ENCODE peak calls at places on chromosomes 11 and 22, in four cellular contexts. R is GM13977, F is GM04504, N is NCI-H1092 treated with DMSO at 0.1 percent for 48 hours. B is an unnamed sample.

GRCh38 chr11:101583180-101584128 is at the start of gene TRPC6:
- DNase-seq in R (no peak), F (peak), N (no peak), B (no peak)

GRCh38 chr22:46149998-46150549 is at the start of gene PPARA:
- DNase-seq in R (peak), F (peak), N (peak), B (no peak)

GRCh38 chr11:122850076-122850631 is 11.9 kb downstream of the CRTAM start:
- DNase-seq in R (no peak), F (no peak), N (no peak), B (peak)

GRCh38 chr11:106828976-106829375 is 189.3 kb downstream of the GUCY1A2 start:
- DNase-seq in R (no peak), F (no peak), N (no peak), B (no peak)

GRCh38 chr22:47245786-47246185 is 483.3 kb downstream of the TBC1D22A start:
- DNase-seq in R (no peak), F (no peak), N (no peak), B (no peak)

GRCh38 chr11:119405986-119406385 is 17.0 kb downstream of the THY1 start:
- DNase-seq in R (no peak), F (no peak), N (no peak), B (no peak)

GRCh38 chr11:76251576-76251975 is 45.3 kb upstream of the WNT11 start:
- DNase-seq in R (no peak), F (no peak), N (no peak), B (no peak)

GRCh38 chr22:47053865-47054185 is 291.4 kb downstream of the TBC1D22A start:
- DNase-seq in R (no peak), F (peak), N (no peak), B (peak)

GRCh38 chr22:41801886-41802285 is 1.4 kb downstream of the CCDC134 start:
- DNase-seq in R (no peak), F (no peak), N (no peak), B (no peak)

GRCh38 chr22:38201718-38202436 is at the start of gene MAFF:
- DNase-seq in R (peak), F (peak), N (peak), B (peak)

GRCh38 chr11:46895821-46896220 is 22.5 kb downstream of the LRP4 start:
- DNase-seq in R (no peak), F (no peak), N (peak), B (no peak)

GRCh38 chr11:10002221-10002620 is 291.8 kb downstream of the SBF2 start:
- DNase-seq in R (no peak), F (no peak), N (no peak), B (no peak)

GRCh38 chr11:48170176-48170839 is 46.3 kb upstream of the OR4B1 start:
- DNase-seq in R (no peak), F (no peak), N (no peak), B (no peak)

GRCh38 chr22:43270314-43270908 is 72.8 kb downstream of the SCUBE1 start:
- DNase-seq in R (peak), F (no peak), N (no peak), B (no peak)

GRCh38 chr11:64694821-64695365 is 28.1 kb downstream of the NRXN2 start:
- DNase-seq in R (peak), F (no peak), N (peak), B (no peak)

GRCh38 chr11:34869425-34869824 is 46.8 kb downstream of the APIP start:
- DNase-seq in R (no peak), F (no peak), N (no peak), B (no peak)

GRCh38 chr11:110774138-110775014 is 62.1 kb upstream of the ARHGAP20 start:
- DNase-seq in R (no peak), F (no peak), N (peak), B (no peak)

GRCh38 chr22:37742374-37743092 is 45.7 kb downstream of the TRIOBP start:
- DNase-seq in R (no peak), F (peak), N (no peak), B (peak)